ENCODE peak calls at places on chromosomes 6 and 20, in ten cellular contexts. B is mesenchymal stem cell; W is hepatic stellate cell; A is nephron progenitor cell; E is fibroblast of lung; Z is GOT3; R is prostate gland; J is retina; K is ELF-1; C is stimulated activated CD4-positive, alpha-beta T cell treated with anti-CD3 and anti-CD28 coated beads, Interleukin-2, amount 100 ng/mL, for 4 hours. T is an unnamed sample.

GRCh38 chr20:37202267-37202943 is 23.1 kb upstream of the MROH8 start:
- DNase-seq in B (peak; percentile 97), W (peak; percentile 85), A (peak; percentile 20), E (peak; percentile 98), Z (peak; percentile 31), R (peak; percentile 11), J (peak; percentile 65), K (peak; percentile 60), C (no peak), T (no peak)

GRCh38 chr6:144343736-144344428 is 58.7 kb downstream of the UTRN start:
- DNase-seq in B (no peak), W (no peak), A (no peak), E (no peak), Z (no peak), R (no peak), J (no peak), K (no peak), C (no peak), T (no peak)

GRCh38 chr6:24105146-24105545 is 20.9 kb upstream of the NRSN1 start:
- DNase-seq in B (no peak), W (no peak), A (no peak), E (no peak), Z (no peak), R (no peak), J (peak; percentile 81), K (no peak), C (no peak), T (no peak)

GRCh38 chr6:31727034-31727716 is 1.9 kb downstream of the DDAH2 start:
- DNase-seq in B (no peak), W (no peak), A (no peak), E (no peak), Z (no peak), R (no peak), J (no peak), K (no peak), C (no peak), T (no peak)

GRCh38 chr6:23137596-23137995 is 568.2 kb downstream of the HDGFL1 start:
- DNase-seq in B (peak; percentile 43), W (peak; percentile 3), A (no peak), E (peak; percentile 61), Z (no peak), R (no peak), J (no peak), K (no peak), C (no peak), T (no peak)

GRCh38 chr20:36573103-36573797 is at the start of gene TGIF2:
- DNase-seq in B (peak; percentile 84), W (peak; percentile 89), A (peak; percentile 95), E (peak; percentile 85), Z (peak; percentile 36), R (peak; percentile 81), J (peak; percentile 81), K (peak; percentile 92), C (peak; percentile 88), T (peak; percentile 93)

GRCh38 chr6:111775145-111775936 is 97.9 kb downstream of the FYN start:
- DNase-seq in B (no peak), W (no peak), A (no peak), E (peak; percentile 18), Z (no peak), R (no peak), J (no peak), K (no peak), C (no peak), T (no peak)

GRCh38 chr6:44580901-44581300 is 193.4 kb downstream of the CDC5L start:
- DNase-seq in B (no peak), W (peak; percentile 59), A (no peak), E (peak; percentile 93), Z (no peak), R (no peak), J (no peak), K (no peak), C (no peak), T (no peak)

GRCh38 chr20:37564388-37565133 is 36.9 kb upstream of the BLCAP start:
- DNase-seq in B (peak; percentile 22), W (peak; percentile 69), A (peak; percentile 83), E (no peak), Z (no peak), R (no peak), J (peak; percentile 95), K (peak; percentile 88), C (peak; percentile 4), T (peak; percentile 67)

GRCh38 chr6:145323652-145324051 is 411.7 kb downstream of the EPM2A start:
- DNase-seq in B (peak; percentile 26), W (no peak), A (no peak), E (no peak), Z (no peak), R (no peak), J (no peak), K (no peak), C (no peak), T (no peak)

GRCh38 chr20:3121955-3122610 is 37.6 kb upstream of the AVP start:
- DNase-seq in B (no peak), W (no peak), A (no peak), E (no peak), Z (no peak), R (no peak), J (no peak), K (no peak), C (no peak), T (no peak)

GRCh38 chr6:13396241-13396792 is 68.0 kb upstream of the TBC1D7 start:
- DNase-seq in B (no peak), W (no peak), A (no peak), E (no peak), Z (no peak), R (no peak), J (no peak), K (no peak), C (no peak), T (no peak)